ENCODE peak calls at places on chromosomes 6 and 20, in seven cellular contexts. One of them, this sample, is unnamed.

GRCh38 chr6:32175711-32176475 is at the start of gene AGPAT1:
- DNase-seq in CD8-positive, alpha-beta T cell: peak
- DNase-seq in NAMALWA: peak
- DNase-seq in psoas muscle: peak
- DNase-seq in AG04450: peak
- DNase-seq in heart left ventricle: peak
- DNase-seq in dermis blood vessel endothelial cell: peak
- DNase-seq in this sample: peak

GRCh38 chr6:26019261-26019845 is 56.8 kb downstream of the TRIM38 start:
- DNase-seq in CD8-positive, alpha-beta T cell: no peak
- DNase-seq in NAMALWA: no peak
- DNase-seq in psoas muscle: no peak
- DNase-seq in AG04450: no peak
- DNase-seq in heart left ventricle: no peak
- DNase-seq in dermis blood vessel endothelial cell: no peak
- DNase-seq in this sample: no peak

GRCh38 chr20:51631011-51631950 is 88.8 kb upstream of the NFATC2 start:
- DNase-seq in CD8-positive, alpha-beta T cell: no peak
- DNase-seq in NAMALWA: no peak
- DNase-seq in psoas muscle: peak
- DNase-seq in AG04450: peak
- DNase-seq in heart left ventricle: peak
- DNase-seq in dermis blood vessel endothelial cell: peak
- DNase-seq in this sample: peak

GRCh38 chr6:126054258-126054702 is 67.9 kb downstream of the TRMT11 start:
- DNase-seq in CD8-positive, alpha-beta T cell: no peak
- DNase-seq in NAMALWA: no peak
- DNase-seq in psoas muscle: no peak
- DNase-seq in AG04450: no peak
- DNase-seq in heart left ventricle: no peak
- DNase-seq in dermis blood vessel endothelial cell: no peak
- DNase-seq in this sample: no peak

GRCh38 chr6:25401711-25402110 is 122.5 kb downstream of the CARMIL1 start:
- DNase-seq in CD8-positive, alpha-beta T cell: no peak
- DNase-seq in NAMALWA: no peak
- DNase-seq in psoas muscle: no peak
- DNase-seq in AG04450: no peak
- DNase-seq in heart left ventricle: no peak
- DNase-seq in dermis blood vessel endothelial cell: no peak
- DNase-seq in this sample: no peak

GRCh38 chr20:24969203-24970029 is 20.3 kb downstream of the CST7 start:
- DNase-seq in CD8-positive, alpha-beta T cell: no peak
- DNase-seq in NAMALWA: no peak
- DNase-seq in psoas muscle: no peak
- DNase-seq in AG04450: no peak
- DNase-seq in heart left ventricle: no peak
- DNase-seq in dermis blood vessel endothelial cell: no peak
- DNase-seq in this sample: no peak

GRCh38 chr6:142297996-142298753 is 3.6 kb upstream of the ADGRG6 start:
- DNase-seq in CD8-positive, alpha-beta T cell: no peak
- DNase-seq in NAMALWA: peak
- DNase-seq in psoas muscle: no peak
- DNase-seq in AG04450: peak
- DNase-seq in heart left ventricle: no peak
- DNase-seq in dermis blood vessel endothelial cell: peak
- DNase-seq in this sample: no peak

GRCh38 chr20:8721098-8721497 is 347.8 kb upstream of the PLCB4 start:
- DNase-seq in CD8-positive, alpha-beta T cell: no peak
- DNase-seq in NAMALWA: peak
- DNase-seq in psoas muscle: peak
- DNase-seq in AG04450: peak
- DNase-seq in heart left ventricle: no peak
- DNase-seq in dermis blood vessel endothelial cell: peak
- DNase-seq in this sample: peak

GRCh38 chr6:6436946-6437345 is 116.5 kb upstream of the F13A1 start:
- DNase-seq in CD8-positive, alpha-beta T cell: no peak
- DNase-seq in NAMALWA: no peak
- DNase-seq in psoas muscle: no peak
- DNase-seq in AG04450: no peak
- DNase-seq in heart left ventricle: no peak
- DNase-seq in dermis blood vessel endothelial cell: no peak
- DNase-seq in this sample: no peak

GRCh38 chr6:140576004-140576555 is 1201.6 kb upstream of the CITED2 start:
- DNase-seq in CD8-positive, alpha-beta T cell: no peak
- DNase-seq in NAMALWA: no peak
- DNase-seq in psoas muscle: no peak
- DNase-seq in AG04450: no peak
- DNase-seq in heart left ventricle: no peak
- DNase-seq in dermis blood vessel endothelial cell: no peak
- DNase-seq in this sample: no peak

GRCh38 chr6:47116616-47117015 is 74.5 kb upstream of the ADGRF1 start:
- DNase-seq in CD8-positive, alpha-beta T cell: no peak
- DNase-seq in NAMALWA: no peak
- DNase-seq in psoas muscle: no peak
- DNase-seq in AG04450: no peak
- DNase-seq in heart left ventricle: no peak
- DNase-seq in dermis blood vessel endothelial cell: no peak
- DNase-seq in this sample: no peak

GRCh38 chr20:48284837-48285236 is 499.6 kb upstream of the SULF2 start:
- DNase-seq in CD8-positive, alpha-beta T cell: no peak
- DNase-seq in NAMALWA: no peak
- DNase-seq in psoas muscle: no peak
- DNase-seq in AG04450: peak
- DNase-seq in heart left ventricle: no peak
- DNase-seq in dermis blood vessel endothelial cell: no peak
- DNase-seq in this sample: no peak

GRCh38 chr20:57647933-57648785 is 27.9 kb upstream of the ZBP1 start:
- DNase-seq in CD8-positive, alpha-beta T cell: no peak
- DNase-seq in NAMALWA: no peak
- DNase-seq in psoas muscle: no peak
- DNase-seq in AG04450: no peak
- DNase-seq in heart left ventricle: no peak
- DNase-seq in dermis blood vessel endothelial cell: no peak
- DNase-seq in this sample: no peak

GRCh38 chr20:33859157-33859695 is 48.1 kb downstream of the CHMP4B start:
- DNase-seq in CD8-positive, alpha-beta T cell: peak
- DNase-seq in NAMALWA: peak
- DNase-seq in psoas muscle: no peak
- DNase-seq in AG04450: no peak
- DNase-seq in heart left ventricle: no peak
- DNase-seq in dermis blood vessel endothelial cell: peak
- DNase-seq in this sample: peak